ENCODE peak calls at places on chromosome 22, in eight cellular contexts. P, F, J, W, Y, C, U and N are unnamed samples.
A peak's percentile ranks its signal among the peaks of the same experiment; 100 is the strongest.

GRCh38 chr22:43077121-43077877 is 11.9 kb downstream of the TTLL1 start:
- DNase-seq in J (no peak), W (no peak), Y (no peak), U (no peak), P (no peak), C (no peak), F (no peak), N (no peak)

GRCh38 chr22:19368876-19369275 is 62.7 kb downstream of the HIRA start:
- DNase-seq in F (no peak), P (no peak), Y (no peak), J (no peak), U (no peak), W (no peak), C (no peak), N (no peak)

GRCh38 chr22:32804823-32805585 is 3.5 kb downstream of the TIMP3 start:
- DNase-seq in F (peak; percentile 11), Y (no peak), J (no peak), C (peak; percentile 59), W (no peak), U (no peak), P (no peak), N (no peak)

GRCh38 chr22:26751217-26751616 is 93.8 kb downstream of the MIAT start:
- DNase-seq in C (no peak), U (no peak), Y (no peak), P (peak; percentile 19), F (peak; percentile 97), W (no peak), J (no peak), N (peak; percentile 99)

GRCh38 chr22:19287889-19288288 is 3.6 kb downstream of the CLTCL1 start:
- DNase-seq in P (peak; percentile 29), J (no peak), F (no peak), Y (no peak), C (peak; percentile 91), U (no peak), W (no peak), N (no peak)

GRCh38 chr22:19691721-19692341 is 22.5 kb upstream of the SEPTIN5 start:
- DNase-seq in W (no peak), F (peak; percentile 73), C (peak; percentile 71), U (no peak), J (no peak), P (peak; percentile 51), Y (peak; percentile 40), N (peak; percentile 73)

GRCh38 chr22:39654959-39655579 is 84.5 kb downstream of the CACNA1I start:
- DNase-seq in C (no peak), Y (no peak), J (peak; percentile 21), P (no peak), W (peak; percentile 39), F (no peak), U (no peak), N (peak; percentile 46)

GRCh38 chr22:43269325-43270040 is 73.7 kb downstream of the SCUBE1 start:
- DNase-seq in W (no peak), C (no peak), J (no peak), Y (no peak), P (no peak), U (no peak), F (peak; percentile 48), N (peak; percentile 46)

GRCh38 chr22:36383110-36383581 is 4.6 kb downstream of the MYH9 start:
- DNase-seq in J (peak; percentile 77), Y (no peak), W (no peak), U (peak; percentile 97), P (no peak), C (peak; percentile 79), F (no peak), N (no peak)

GRCh38 chr22:17972385-17973181 is 51.8 kb downstream of the MICAL3 start:
- DNase-seq in P (no peak), W (no peak), U (no peak), C (peak; percentile 81), Y (no peak), F (peak; percentile 32), J (no peak), N (peak; percentile 76)

GRCh38 chr22:44337658-44338004 is 24.9 kb upstream of the SHISAL1 start:
- DNase-seq in Y (no peak), U (no peak), J (no peak), W (no peak), C (peak; percentile 94), P (peak; percentile 80), F (peak; percentile 48), N (peak; percentile 60)

GRCh38 chr22:49825944-49826602 is 1.6 kb downstream of the BRD1 start:
- DNase-seq in F (no peak), U (peak; percentile 26), Y (no peak), P (peak; percentile 67), J (peak; percentile 30), C (peak; percentile 81), W (no peak), N (no peak)

GRCh38 chr22:38104084-38104483 is 6.4 kb downstream of the BAIAP2L2 start:
- DNase-seq in W (no peak), C (peak; percentile 47), Y (peak; percentile 8), U (peak; percentile 15), P (no peak), F (peak; percentile 65), J (peak; percentile 55), N (peak; percentile 85)

GRCh38 chr22:22666307-22667091 is 22.1 kb downstream of the GGTLC2 start:
- DNase-seq in F (peak; percentile 70), C (peak; percentile 60), P (peak; percentile 74), J (peak; percentile 75), U (peak; percentile 87), W (no peak), Y (no peak), N (peak; percentile 68)

GRCh38 chr22:28594076-28594783 is 85.4 kb downstream of the TTC28 start:
- DNase-seq in C (no peak), J (no peak), P (no peak), W (no peak), Y (no peak), U (no peak), F (no peak), N (no peak)

GRCh38 chr22:25582946-25583345 is 18.5 kb downstream of the GRK3 start:
- DNase-seq in U (no peak), C (peak; percentile 39), Y (no peak), W (no peak), J (no peak), F (no peak), P (no peak), N (no peak)

GRCh38 chr22:46295277-46295971 is 1.2 kb upstream of the GTSE1 start:
- DNase-seq in W (peak; percentile 47), F (no peak), U (no peak), C (peak; percentile 10), Y (no peak), P (no peak), J (peak; percentile 15), N (no peak)
- TF ChIP-seq EZH2phosphoT487 in W (no peak), F (no peak), U (no peak), C (no peak), Y (no peak), P (no peak), J (no peak), N (no peak)

GRCh38 chr22:48318173-48318572 is 1509.5 kb downstream of the BRD1 start:
- DNase-seq in J (no peak), W (no peak), U (no peak), F (no peak), C (no peak), Y (no peak), P (no peak), N (no peak)

GRCh38 chr22:48313156-48313555 is 1514.5 kb downstream of the BRD1 start:
- DNase-seq in U (no peak), J (no peak), F (no peak), Y (no peak), W (no peak), C (no peak), P (no peak), N (no peak)

GRCh38 chr22:48316245-48316875 is 1511.3 kb downstream of the BRD1 start:
- DNase-seq in Y (no peak), J (no peak), F (no peak), P (no peak), U (no peak), C (no peak), W (no peak), N (no peak)

GRCh38 chr22:48316876-48317250 is 1510.8 kb downstream of the BRD1 start:
- DNase-seq in W (no peak), U (no peak), Y (no peak), J (no peak), P (no peak), C (no peak), F (no peak), N (no peak)

GRCh38 chr22:48315415-48316244 is 1512.0 kb downstream of the BRD1 start:
- DNase-seq in F (peak; percentile 16), C (no peak), J (no peak), Y (no peak), W (no peak), U (no peak), P (no peak), N (no peak)
- TF ChIP-seq EZH2phosphoT487 in F (no peak), C (no peak), J (no peak), Y (no peak), W (no peak), U (no peak), P (no peak), N (no peak)

GRCh38 chr22:23790819-23791736 is 4.3 kb downstream of the SMARCB1 start:
- DNase-seq in P (peak; percentile 54), W (peak; percentile 79), U (no peak), J (no peak), F (no peak), Y (no peak), C (peak; percentile 78), N (no peak)
- TF ChIP-seq EZH2phosphoT487 in P (no peak), W (no peak), U (no peak), J (no peak), F (no peak), Y (no peak), C (no peak), N (no peak)

GRCh38 chr22:30399718-30400117 is 2.9 kb downstream of the SEC14L2 start:
- DNase-seq in Y (no peak), F (no peak), P (no peak), U (no peak), C (no peak), W (no peak), J (no peak), N (no peak)
- TF ChIP-seq EZH2phosphoT487 in Y (no peak), F (no peak), P (no peak), U (no peak), C (no peak), W (no peak), J (no peak), N (no peak)

DNA sequence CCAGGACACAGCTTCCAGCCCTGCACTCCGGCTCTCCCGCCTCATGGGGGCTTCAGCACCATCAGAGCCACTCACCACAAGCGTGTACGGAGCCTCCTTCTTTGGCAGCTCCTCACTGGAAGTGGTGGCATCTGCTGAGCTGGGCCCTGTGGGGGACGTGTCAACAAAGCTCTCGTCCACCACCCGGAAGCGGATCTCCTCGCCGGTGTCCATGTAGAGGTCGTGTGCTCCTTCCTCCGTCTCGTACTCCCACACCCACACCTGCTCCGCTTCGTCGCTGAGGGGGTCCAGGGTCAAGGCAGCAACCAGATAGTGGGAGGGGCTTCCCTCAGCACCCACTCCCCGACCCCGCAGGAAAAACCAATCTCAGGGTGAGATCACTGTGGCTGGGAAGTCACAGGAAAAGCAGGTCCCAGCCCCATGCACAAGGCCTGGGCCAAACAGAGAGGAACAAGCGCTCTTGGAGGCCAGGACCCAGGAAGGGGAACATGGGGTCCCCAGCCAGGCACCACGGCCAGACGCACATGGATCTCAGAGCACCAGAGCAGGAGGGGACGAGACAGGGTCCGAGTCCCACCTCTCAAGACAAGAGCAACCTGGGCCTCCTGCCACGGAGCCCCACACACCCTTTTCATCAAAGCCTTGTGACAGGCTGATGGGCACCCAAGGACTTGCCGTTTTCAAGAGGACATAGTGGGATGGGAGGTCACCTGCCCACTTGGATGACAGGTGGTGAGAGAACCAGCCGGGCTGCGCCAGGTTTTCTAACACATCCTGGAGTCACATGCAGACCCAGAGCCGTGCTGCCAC is 13.5 kb downstream of the POLR3H start:
- DNase-seq in J (no peak), U (no peak), C (no peak), Y (no peak), P (no peak), W (no peak), F (no peak), N (no peak)
- TF ChIP-seq EZH2phosphoT487 in J (no peak), U (no peak), C (no peak), Y (no peak), P (no peak), W (no peak), F (no peak), N (no peak)